ENCODE peak calls at places on chromosomes 16 and 17, in four cellular contexts. P is fibroblast of the conjunctiva; J is GM04504; O is activated CD4-positive, alpha-beta T cell treated with anti-CD3 and anti-CD28 coated beads for 1 hour. U is an unnamed sample.

GRCh38 chr16:25256821-25257503 is 683 bp downstream of the ZKSCAN2 start:
- DNase-seq in P (no peak), J (no peak), O (no peak), U (no peak)

GRCh38 chr16:69286941-69287713 is 24.0 kb upstream of the VPS4A start:
- DNase-seq in P (peak; percentile 63), J (no peak), O (no peak), U (no peak)

GRCh38 chr17:43825567-43825966 is 7.4 kb downstream of the MPP3 start:
- DNase-seq in P (no peak), J (no peak), O (no peak), U (no peak)

GRCh38 chr16:49281843-49282642 is 405 bp upstream of the CBLN1 start:
- DNase-seq in P (peak; percentile 17), J (peak; percentile 8), O (no peak), U (no peak)

GRCh38 chr17:66183529-66183928 is 8.4 kb downstream of the CEP112 start:
- DNase-seq in P (no peak), J (no peak), O (no peak), U (no peak)

GRCh38 chr17:27345141-27345904 is 51.4 kb downstream of the WSB1 start:
- DNase-seq in P (no peak), J (no peak), O (no peak), U (no peak)

GRCh38 chr17:69913241-69914015 is 161.6 kb upstream of the KCNJ16 start:
- DNase-seq in P (no peak), J (no peak), O (no peak), U (no peak)

GRCh38 chr16:75644240-75645012 is 3.0 kb downstream of the KARS1 start:
- DNase-seq in P (no peak), J (no peak), O (no peak), U (no peak)

GRCh38 chr16:66292241-66292935 is 74.1 kb upstream of the CDH5 start:
- DNase-seq in P (no peak), J (no peak), O (no peak), U (no peak)

GRCh38 chr17:29710891-29711418 is 88.2 kb upstream of the CORO6 start:
- DNase-seq in P (no peak), J (peak; percentile 62), O (no peak), U (no peak)

GRCh38 chr16:90020838-90021382 is 1.7 kb upstream of the DBNDD1 start:
- DNase-seq in P (no peak), J (no peak), O (no peak), U (no peak)

GRCh38 chr17:39547713-39548478 is 59.8 kb downstream of the NEUROD2 start:
- DNase-seq in P (peak; percentile 13), J (no peak), O (peak; percentile 65), U (no peak)

GRCh38 chr17:31533546-31534155 is 142.2 kb downstream of the RAB11FIP4 start:
- DNase-seq in P (no peak), J (peak; percentile 52), O (no peak), U (peak; percentile 23)

GRCh38 chr17:21677126-21677910 is 15.0 kb upstream of the KCNJ18 start:
- DNase-seq in P (no peak), J (no peak), O (no peak), U (no peak)

GRCh38 chr17:28598389-28598788 is 436 bp downstream of the SPAG5 start:
- DNase-seq in P (no peak), J (no peak), O (no peak), U (no peak)

GRCh38 chr17:58658804-58659713 is 32.8 kb downstream of the TEX14 start:
- DNase-seq in P (peak; percentile 94), J (peak; percentile 83), O (peak; percentile 57), U (peak; percentile 95)

GRCh38 chr16:84312783-84313382 is 18.2 kb downstream of the WFDC1 start:
- DNase-seq in P (no peak), J (no peak), O (no peak), U (no peak)

U was measured in AG04449.